ENCODE peak calls at places on chromosomes 11 and 22, in six cellular contexts. N is left ventricle myocardium inferior, H is neural progenitor cell, D is RWPE2, S is lung, R is fibroblast of lung. K is an unnamed sample.

GRCh38 chr11:77418155-77418980 is 55.5 kb downstream of the PAK1 start:
- DNase-seq in N (no peak), H (no peak), D (no peak), S (no peak), R (no peak), K (no peak)

GRCh38 chr11:44811841-44812448 is 85.2 kb downstream of the TSPAN18 start:
- DNase-seq in N (no peak), H (no peak), D (no peak), S (no peak), R (peak; percentile 21), K (no peak)

GRCh38 chr11:110951609-110952008 is 239.4 kb upstream of the ARHGAP20 start:
- DNase-seq in N (no peak), H (no peak), D (no peak), S (no peak), R (no peak), K (no peak)

GRCh38 chr11:127804775-127805446 is 782.4 kb downstream of the ETS1 start:
- DNase-seq in N (no peak), H (no peak), D (no peak), S (no peak), R (no peak), K (no peak)

GRCh38 chr11:6030658-6031057 is at the start of gene OR56A1:
- DNase-seq in N (no peak), H (no peak), D (no peak), S (no peak), R (no peak), K (no peak)

GRCh38 chr11:75298191-75298590 is 53.3 kb downstream of the ARRB1 start:
- DNase-seq in N (no peak), H (no peak), D (no peak), S (no peak), R (peak; percentile 13), K (no peak)

GRCh38 chr11:76857776-76858461 is 2.8 kb upstream of the ACER3 start:
- DNase-seq in N (no peak), H (no peak), D (no peak), S (no peak), R (no peak), K (no peak)

GRCh38 chr22:44424131-44424711 is 73.8 kb downstream of the RTL6 start:
- DNase-seq in N (no peak), H (no peak), D (no peak), S (no peak), R (no peak), K (peak; percentile 25)

GRCh38 chr11:27215471-27216267 is 147.3 kb downstream of the CCDC34 start:
- DNase-seq in N (peak; percentile 34), H (no peak), D (no peak), S (peak; percentile 73), R (peak; percentile 72), K (peak; percentile 66)

GRCh38 chr11:104256525-104256924 is 92.6 kb upstream of the PDGFD start:
- DNase-seq in N (no peak), H (no peak), D (no peak), S (no peak), R (peak; percentile 3), K (no peak)

GRCh38 chr11:35038211-35038930 is 100.6 kb upstream of the CD44 start:
- DNase-seq in N (no peak), H (no peak), D (no peak), S (no peak), R (peak; percentile 21), K (no peak)

GRCh38 chr11:61022311-61023085 is 51.0 kb downstream of the CD6 start:
- DNase-seq in N (no peak), H (no peak), D (peak; percentile 21), S (no peak), R (no peak), K (no peak)

GRCh38 chr11:110081462-110082233 is 11.5 kb upstream of the ZC3H12C start:
- DNase-seq in N (no peak), H (no peak), D (no peak), S (no peak), R (no peak), K (no peak)

GRCh38 chr22:27372969-27373670 is 428.4 kb downstream of the MN1 start:
- DNase-seq in N (no peak), H (peak; percentile 96), D (no peak), S (peak; percentile 34), R (peak; percentile 39), K (peak; percentile 97)

GRCh38 chr11:95680169-95680929 is 109.2 kb downstream of the FAM76B start:
- DNase-seq in N (no peak), H (no peak), D (no peak), S (no peak), R (peak; percentile 93), K (no peak)

GRCh38 chr11:120520091-120520822 is 8.7 kb downstream of the GRIK4 start:
- DNase-seq in N (no peak), H (no peak), D (no peak), S (no peak), R (no peak), K (no peak)

GRCh38 chr11:133797542-133797941 is 47.8 kb downstream of the SPATA19 start:
- DNase-seq in N (no peak), H (no peak), D (no peak), S (no peak), R (no peak), K (no peak)

GRCh38 chr22:50471197-50471847 is 3.5 kb downstream of the SBF1 start:
- DNase-seq in N (no peak), H (no peak), D (no peak), S (no peak), R (no peak), K (no peak)
- H3K27ac ChIP-seq in N (no peak overlapping the region), H (no peak overlapping the region), D (peak overlapping the region; percentile 62), S (no peak overlapping the region), R (no peak overlapping the region), K (no peak overlapping the region)

GRCh38 chr11:13313005-13313819 is 35.6 kb downstream of the BMAL1 start:
- DNase-seq in N (no peak), H (no peak), D (no peak), S (no peak), R (no peak), K (no peak)

GRCh38 chr11:13317293-13318080 is 39.9 kb downstream of the BMAL1 start:
- DNase-seq in N (no peak), H (no peak), D (no peak), S (no peak), R (no peak), K (no peak)

GRCh38 chr11:13314676-13315394 is 37.2 kb downstream of the BMAL1 start:
- DNase-seq in N (no peak), H (peak; percentile 57), D (no peak), S (no peak), R (no peak), K (no peak)

GRCh38 chr11:13316528-13316961 is 39.0 kb downstream of the BMAL1 start:
- DNase-seq in N (no peak), H (no peak), D (no peak), S (peak; percentile 50), R (peak; percentile 65), K (no peak)

GRCh38 chr11:13315517-13316432 is 38.2 kb downstream of the BMAL1 start:
- DNase-seq in N (no peak), H (no peak), D (no peak), S (no peak), R (peak; percentile 27), K (no peak)
- H3K27ac ChIP-seq in N (peak overlapping the region; percentile 32), H (no peak overlapping the region), D (peak overlapping the region; percentile 27), S (peak overlapping the region; percentile 4), R (peak overlapping the region; percentile 34), K (no peak overlapping the region)

GRCh38 chr22:22855085-22855484 is 32.5 kb upstream of the IGLL5 start:
- DNase-seq in N (no peak), H (no peak), D (no peak), S (no peak), R (no peak), K (no peak)

GRCh38 chr22:22856364-22856763 is 31.3 kb upstream of the IGLL5 start:
- DNase-seq in N (no peak), H (no peak), D (no peak), S (no peak), R (no peak), K (no peak)

GRCh38 chr22:22856885-22857606 is 30.6 kb upstream of the IGLL5 start:
- DNase-seq in N (no peak), H (no peak), D (no peak), S (no peak), R (no peak), K (no peak)

GRCh38 chr22:22854466-22854865 is 33.1 kb upstream of the IGLL5 start:
- DNase-seq in N (no peak), H (no peak), D (no peak), S (no peak), R (no peak), K (no peak)

DNA sequence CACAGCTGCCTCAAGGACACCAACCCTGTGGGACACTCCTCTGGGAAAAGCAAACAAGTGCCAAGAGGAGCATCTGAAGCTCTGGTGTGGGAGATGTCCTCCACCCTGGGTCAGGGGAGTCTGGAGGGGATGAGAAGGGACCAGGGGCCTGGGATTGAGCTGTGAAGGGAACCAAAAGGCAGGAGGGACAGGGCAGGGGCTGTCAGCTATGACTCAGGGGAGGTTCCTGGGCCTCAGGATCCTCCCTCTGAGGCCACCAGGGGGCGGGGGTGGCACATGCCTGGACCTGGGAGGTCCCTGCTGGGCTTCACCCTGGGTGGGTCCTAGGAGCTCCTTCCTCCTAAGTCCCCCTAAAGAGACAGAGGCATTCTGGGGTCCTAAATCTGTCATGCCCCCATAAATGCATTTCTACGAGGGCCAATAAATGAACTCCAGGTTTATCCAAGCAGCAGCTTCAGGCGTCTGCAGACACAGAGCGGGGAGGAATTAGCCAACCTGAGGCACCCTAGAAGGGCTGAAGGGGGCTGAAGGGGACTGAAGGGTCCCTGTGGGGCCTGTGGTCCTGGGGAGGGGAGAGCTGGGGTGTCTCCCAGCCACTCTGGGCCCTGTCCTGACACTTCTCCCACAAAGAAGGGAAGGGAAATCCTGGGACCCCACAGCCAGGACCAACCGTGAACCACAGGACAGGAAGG is 31.9 kb upstream of the IGLL5 start:
- DNase-seq in N (no peak), H (peak; percentile 54), D (no peak), S (no peak), R (no peak), K (peak; percentile 85)
- H3K27ac ChIP-seq in N (no peak overlapping the region), H (no peak overlapping the region), D (no peak overlapping the region), S (no peak overlapping the region), R (no peak overlapping the region), K (no peak overlapping the region)

GRCh38 chr11:70105755-70106571 is 27.8 kb downstream of the ANO1 start:
- DNase-seq in N (no peak), H (no peak), D (peak; percentile 36), S (no peak), R (no peak), K (no peak)

GRCh38 chr11:70104419-70104818 is 26.3 kb downstream of the ANO1 start:
- DNase-seq in N (no peak), H (no peak), D (peak; percentile 51), S (no peak), R (no peak), K (no peak)

GRCh38 chr11:70103256-70103975 is 25.3 kb downstream of the ANO1 start:
- DNase-seq in N (no peak), H (peak; percentile 78), D (peak; percentile 47), S (no peak), R (no peak), K (no peak)

GRCh38 chr11:70105369-70105754 is 27.2 kb downstream of the ANO1 start:
- DNase-seq in N (no peak), H (no peak), D (peak; percentile 55), S (no peak), R (no peak), K (no peak)

GRCh38 chr11:70104961-70105360 is 26.8 kb downstream of the ANO1 start:
- DNase-seq in N (no peak), H (no peak), D (no peak), S (no peak), R (no peak), K (no peak)
- H3K27ac ChIP-seq in N (peak overlapping the region; percentile 15), H (no peak overlapping the region), D (no peak overlapping the region), S (no peak overlapping the region), R (no peak overlapping the region), K (no peak overlapping the region)

GRCh38 chr22:49524362-49524761 is 303.3 kb downstream of the BRD1 start:
- DNase-seq in N (no peak), H (no peak), D (no peak), S (no peak), R (no peak), K (no peak)
- H3K27ac ChIP-seq in N (no peak overlapping the region), H (no peak overlapping the region), D (no peak overlapping the region), S (no peak overlapping the region), R (no peak overlapping the region), K (no peak overlapping the region)